ENCODE peak calls at places on chromosomes 3 and 15, in four cellular contexts. Z is HepG2, U is HCT116, W is K562. D is an unnamed sample.

GRCh38 chr3:115638991-115639390 is 15.7 kb downstream of the GAP43 start:
- DNase-seq in Z (no peak), U (no peak), W (no peak), D (no peak)

GRCh38 chr15:100842756-100843730 is 36.6 kb upstream of the ALDH1A3 start:
- DNase-seq in Z (no peak), U (no peak), W (peak; percentile 18), D (no peak)

GRCh38 chr15:71651750-71652186 is 158.6 kb upstream of the NR2E3 start:
- DNase-seq in Z (peak; percentile 57), U (peak; percentile 39), W (peak; percentile 30), D (peak; percentile 28)

GRCh38 chr3:12004741-12005513 is 739 bp downstream of the SYN2 start:
- DNase-seq in Z (no peak), U (no peak), W (no peak), D (no peak)

GRCh38 chr15:57878573-57878972 is 172.1 kb downstream of the POLR2M start:
- DNase-seq in Z (no peak), U (peak; percentile 70), W (no peak), D (no peak)

GRCh38 chr3:123651449-123652345 is 66.8 kb upstream of the HACD2 start:
- DNase-seq in Z (no peak), U (no peak), W (no peak), D (no peak)

GRCh38 chr3:69059688-69060087 is 7.6 kb upstream of the TMF1 start:
- DNase-seq in Z (no peak), U (no peak), W (no peak), D (no peak)

GRCh38 chr15:74656935-74657535 is 38.8 kb downstream of the EDC3 start:
- DNase-seq in Z (no peak), U (no peak), W (no peak), D (no peak)

GRCh38 chr3:50623840-50624474 is 7.0 kb downstream of the MAPKAPK3 start:
- DNase-seq in Z (no peak), U (no peak), W (no peak), D (no peak)

GRCh38 chr15:44394062-44394461 is 33.4 kb upstream of the CTDSPL2 start:
- DNase-seq in Z (peak; percentile 43), U (no peak), W (no peak), D (no peak)

GRCh38 chr3:119239421-119239820 is 1.3 kb downstream of the B4GALT4 start:
- DNase-seq in Z (no peak), U (no peak), W (no peak), D (no peak)

GRCh38 chr15:69304176-69304533 is 5.4 kb downstream of the PAQR5 start:
- DNase-seq in Z (peak; percentile 25), U (peak; percentile 35), W (no peak), D (peak; percentile 35)

GRCh38 chr15:69305933-69306568 is 7.3 kb downstream of the PAQR5 start:
- DNase-seq in Z (no peak), U (no peak), W (no peak), D (no peak)

GRCh38 chr15:69305204-69305931 is 6.7 kb downstream of the PAQR5 start:
- DNase-seq in Z (peak; percentile 52), U (peak; percentile 74), W (peak; percentile 64), D (peak; percentile 81)

GRCh38 chr15:69302929-69303328 is 4.2 kb downstream of the PAQR5 start:
- DNase-seq in Z (no peak), U (no peak), W (no peak), D (no peak)

GRCh38 chr15:69303337-69304175 is 4.8 kb downstream of the PAQR5 start:
- DNase-seq in Z (no peak), U (no peak), W (peak; percentile 19), D (no peak)
- TF ChIP-seq CTCF in Z (peak; percentile 3), U (no peak), W (peak; percentile 54), D (no peak)

DNA sequence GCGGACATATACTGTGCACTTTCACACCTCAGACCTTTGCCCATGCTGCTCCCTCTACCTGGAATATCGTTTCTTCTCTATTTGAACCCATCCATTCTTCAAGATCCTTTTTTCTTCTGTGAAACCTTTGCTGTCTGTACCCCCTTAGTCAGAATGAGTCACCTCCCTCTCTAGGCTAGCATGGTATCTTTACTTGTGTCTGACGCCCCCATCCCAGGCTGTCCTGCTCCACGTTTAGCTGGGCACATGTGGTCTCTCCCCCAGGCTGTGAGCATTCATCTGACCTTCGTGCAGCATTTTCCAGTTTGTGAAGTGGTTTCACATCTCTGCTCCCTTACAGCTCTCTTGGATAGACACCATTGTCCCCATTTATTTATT is 14.3 kb upstream of the TLE3 start:
- DNase-seq in Z (no peak), U (no peak), W (peak; percentile 45), D (no peak)
- TF ChIP-seq TCF7L2 in Z (no peak), U (no peak), W (no peak), D (no peak)

DNA sequence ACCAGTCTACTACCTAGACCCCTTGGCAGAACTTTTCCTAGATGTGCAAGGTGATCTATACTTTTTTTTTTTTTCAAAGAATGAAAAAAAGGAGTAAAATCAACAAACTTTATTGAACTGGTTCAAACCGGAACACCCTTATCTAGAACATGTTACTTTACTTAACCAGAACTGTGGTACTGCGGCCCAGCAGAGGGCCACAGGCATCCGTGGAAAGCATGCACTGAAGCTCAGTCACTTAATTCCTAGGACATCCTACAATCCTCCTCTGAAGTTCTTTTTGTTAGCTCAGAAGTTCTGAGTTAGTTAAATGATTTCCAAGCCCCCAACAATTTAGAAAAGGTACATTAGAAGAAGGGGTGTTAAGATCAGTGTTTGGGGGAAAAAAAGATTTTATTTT is 21.6 kb downstream of the CHAC1 start:
- DNase-seq in Z (no peak), U (no peak), W (no peak), D (no peak)
- TF ChIP-seq CTCF in Z (no peak), U (no peak), W (no peak), D (no peak)

DNA sequence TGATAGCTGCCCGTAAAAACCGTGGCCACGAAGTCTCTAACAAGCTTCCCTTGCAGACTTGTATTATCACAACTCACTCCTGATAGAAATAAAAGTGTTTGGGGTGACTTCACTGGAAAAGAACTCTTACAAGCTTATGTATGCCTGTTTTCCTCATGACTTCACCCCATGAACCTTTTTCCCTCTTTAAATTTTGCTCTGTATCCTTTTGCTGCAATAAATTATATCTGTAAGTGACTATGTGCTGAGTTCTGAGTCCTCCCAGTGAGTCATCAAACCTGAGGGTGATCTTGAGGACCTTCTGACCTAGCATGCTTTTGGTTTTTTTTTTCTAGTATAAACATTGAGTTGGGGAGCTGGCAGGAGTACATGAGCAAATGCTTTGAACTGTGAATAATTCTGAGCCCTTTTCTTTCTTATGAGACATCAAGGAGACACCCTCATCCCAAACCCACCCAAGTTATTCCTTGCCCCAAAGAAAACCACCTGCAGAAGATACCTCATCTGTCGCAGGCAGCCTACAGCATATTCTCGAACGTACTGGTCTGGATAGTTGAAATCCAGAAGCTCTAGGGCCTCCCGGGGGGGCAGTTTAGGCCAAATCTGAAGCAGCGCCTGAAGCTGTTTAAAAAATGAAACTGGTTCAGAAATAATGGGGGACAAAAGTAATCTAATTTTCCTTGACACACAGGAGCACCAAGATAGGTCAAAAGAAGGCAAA is 85.9 kb downstream of the FAIM start:
- DNase-seq in Z (no peak), U (peak; percentile 47), W (peak; percentile 76), D (peak; percentile 72)
- TF ChIP-seq TCF7L2 in Z (no peak), U (no peak), W (no peak), D (peak; percentile 79)

DNA sequence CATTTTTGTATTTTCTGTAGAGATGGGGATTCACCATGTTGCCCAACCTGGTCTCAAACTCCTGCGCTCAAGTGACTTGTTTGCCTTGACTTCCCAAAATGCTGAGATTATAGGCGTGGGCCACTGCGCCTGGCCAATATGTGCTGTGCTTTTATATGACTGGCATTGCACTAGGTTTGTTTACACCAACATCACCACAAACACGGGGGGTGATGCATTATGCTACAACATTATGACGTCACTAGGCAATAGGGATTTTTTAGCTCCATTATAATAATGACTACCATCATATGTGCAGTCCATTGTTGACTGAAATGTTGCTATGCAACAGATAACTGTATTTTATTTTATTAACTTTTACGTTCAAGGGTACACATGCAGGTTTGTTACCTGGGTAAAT is 7.0 kb downstream of the APH1B start:
- DNase-seq in Z (no peak), U (no peak), W (no peak), D (no peak)
- TF ChIP-seq CTCF in Z (no peak), U (no peak), W (no peak), D (no peak)

GRCh38 chr15:28127036-28127435 is 27.9 kb upstream of the OCA2 start:
- DNase-seq in Z (no peak), U (no peak), W (no peak), D (no peak)
- TF ChIP-seq TCF7L2 in Z (no peak), U (no peak), W (no peak), D (no peak)

GRCh38 chr3:132730891-132731580 is 8.8 kb upstream of the NPHP3 start:
- DNase-seq in Z (peak; percentile 33), U (no peak), W (peak; percentile 49), D (no peak)
- TF ChIP-seq CTCF in Z (peak; percentile 69), U (peak; percentile 47), W (peak; percentile 71), D (peak; percentile 74)